ENCODE peak calls at places on chromosomes 16 and 17, in eight cellular contexts. One of them, this sample, is unnamed.

GRCh38 chr17:43021739-43022512 is at the start of gene VAT1:
- DNase-seq in ovary: peak
- DNase-seq in glutamatergic neuron: peak
- DNase-seq in RWPE2: no peak
- DNase-seq in tibial nerve: peak
- DNase-seq in stomach: peak
- DNase-seq in AG09319: no peak
- DNase-seq in gastrocnemius medialis: peak
- DNase-seq in this sample: peak

GRCh38 chr16:67760206-67760605 is 41.1 kb upstream of the GFOD2 start:
- DNase-seq in ovary: no peak
- DNase-seq in glutamatergic neuron: no peak
- DNase-seq in RWPE2: no peak
- DNase-seq in tibial nerve: no peak
- DNase-seq in stomach: no peak
- DNase-seq in AG09319: no peak
- DNase-seq in gastrocnemius medialis: peak
- DNase-seq in this sample: no peak

GRCh38 chr16:46658925-46659324 is 30.1 kb downstream of the VPS35 start:
- DNase-seq in ovary: no peak
- DNase-seq in glutamatergic neuron: no peak
- DNase-seq in RWPE2: no peak
- DNase-seq in tibial nerve: peak
- DNase-seq in stomach: no peak
- DNase-seq in AG09319: no peak
- DNase-seq in gastrocnemius medialis: peak
- DNase-seq in this sample: no peak

GRCh38 chr17:77127735-77128361 is 12.9 kb upstream of the SEC14L1 start:
- DNase-seq in ovary: no peak
- DNase-seq in glutamatergic neuron: no peak
- DNase-seq in RWPE2: no peak
- DNase-seq in tibial nerve: peak
- DNase-seq in stomach: peak
- DNase-seq in AG09319: no peak
- DNase-seq in gastrocnemius medialis: peak
- DNase-seq in this sample: no peak

GRCh38 chr16:86614699-86615098 is 36.4 kb downstream of the FOXL1 start:
- DNase-seq in ovary: no peak
- DNase-seq in glutamatergic neuron: no peak
- DNase-seq in RWPE2: no peak
- DNase-seq in tibial nerve: no peak
- DNase-seq in stomach: no peak
- DNase-seq in AG09319: no peak
- DNase-seq in gastrocnemius medialis: peak
- DNase-seq in this sample: no peak

GRCh38 chr17:58317421-58318064 is 11.1 kb downstream of the TSPOAP1 start:
- DNase-seq in ovary: no peak
- DNase-seq in glutamatergic neuron: peak
- DNase-seq in RWPE2: peak
- DNase-seq in tibial nerve: no peak
- DNase-seq in stomach: peak
- DNase-seq in AG09319: no peak
- DNase-seq in gastrocnemius medialis: no peak
- DNase-seq in this sample: peak

GRCh38 chr16:3578610-3579551 is 1.7 kb upstream of the NLRC3 start:
- DNase-seq in ovary: no peak
- DNase-seq in glutamatergic neuron: no peak
- DNase-seq in RWPE2: no peak
- DNase-seq in tibial nerve: no peak
- DNase-seq in stomach: peak
- DNase-seq in AG09319: no peak
- DNase-seq in gastrocnemius medialis: no peak
- DNase-seq in this sample: no peak

GRCh38 chr16:79843631-79844043 is 243.1 kb upstream of the MAF start:
- DNase-seq in ovary: no peak
- DNase-seq in glutamatergic neuron: no peak
- DNase-seq in RWPE2: no peak
- DNase-seq in tibial nerve: no peak
- DNase-seq in stomach: no peak
- DNase-seq in AG09319: no peak
- DNase-seq in gastrocnemius medialis: no peak
- DNase-seq in this sample: no peak

GRCh38 chr16:66689282-66689681 is 7.3 kb downstream of the CMTM4 start:
- DNase-seq in ovary: no peak
- DNase-seq in glutamatergic neuron: no peak
- DNase-seq in RWPE2: no peak
- DNase-seq in tibial nerve: no peak
- DNase-seq in stomach: no peak
- DNase-seq in AG09319: no peak
- DNase-seq in gastrocnemius medialis: no peak
- DNase-seq in this sample: no peak

GRCh38 chr17:72970246-72970645 is 122.2 kb downstream of the SLC39A11 start:
- DNase-seq in ovary: no peak
- DNase-seq in glutamatergic neuron: no peak
- DNase-seq in RWPE2: no peak
- DNase-seq in tibial nerve: no peak
- DNase-seq in stomach: no peak
- DNase-seq in AG09319: no peak
- DNase-seq in gastrocnemius medialis: no peak
- DNase-seq in this sample: no peak

GRCh38 chr16:86355538-86355937 is 154.8 kb upstream of the FOXF1 start:
- DNase-seq in ovary: no peak
- DNase-seq in glutamatergic neuron: no peak
- DNase-seq in RWPE2: no peak
- DNase-seq in tibial nerve: no peak
- DNase-seq in stomach: no peak
- DNase-seq in AG09319: peak
- DNase-seq in gastrocnemius medialis: no peak
- DNase-seq in this sample: peak

GRCh38 chr17:2853111-2853721 is 57.0 kb downstream of the RAP1GAP2 start:
- DNase-seq in ovary: no peak
- DNase-seq in glutamatergic neuron: peak
- DNase-seq in RWPE2: no peak
- DNase-seq in tibial nerve: no peak
- DNase-seq in stomach: peak
- DNase-seq in AG09319: no peak
- DNase-seq in gastrocnemius medialis: no peak
- DNase-seq in this sample: peak

GRCh38 chr17:79022507-79022991 is 1.4 kb upstream of the C1QTNF1 start:
- DNase-seq in ovary: peak
- DNase-seq in glutamatergic neuron: no peak
- DNase-seq in RWPE2: peak
- DNase-seq in tibial nerve: no peak
- DNase-seq in stomach: peak
- DNase-seq in AG09319: no peak
- DNase-seq in gastrocnemius medialis: no peak
- DNase-seq in this sample: no peak

GRCh38 chr17:81210466-81210865 is 12.3 kb downstream of the CEP131 start:
- DNase-seq in ovary: no peak
- DNase-seq in glutamatergic neuron: no peak
- DNase-seq in RWPE2: no peak
- DNase-seq in tibial nerve: no peak
- DNase-seq in stomach: no peak
- DNase-seq in AG09319: no peak
- DNase-seq in gastrocnemius medialis: no peak
- DNase-seq in this sample: no peak

GRCh38 chr16:52852978-52853377 is 199.7 kb downstream of the CHD9NB start:
- DNase-seq in ovary: no peak
- DNase-seq in glutamatergic neuron: no peak
- DNase-seq in RWPE2: no peak
- DNase-seq in tibial nerve: no peak
- DNase-seq in stomach: no peak
- DNase-seq in AG09319: no peak
- DNase-seq in gastrocnemius medialis: no peak
- DNase-seq in this sample: no peak

GRCh38 chr16:324451-325334 is 27.8 kb downstream of the AXIN1 start:
- DNase-seq in ovary: no peak
- DNase-seq in glutamatergic neuron: no peak
- DNase-seq in RWPE2: no peak
- DNase-seq in tibial nerve: no peak
- DNase-seq in stomach: no peak
- DNase-seq in AG09319: no peak
- DNase-seq in gastrocnemius medialis: no peak
- DNase-seq in this sample: no peak

DNA sequence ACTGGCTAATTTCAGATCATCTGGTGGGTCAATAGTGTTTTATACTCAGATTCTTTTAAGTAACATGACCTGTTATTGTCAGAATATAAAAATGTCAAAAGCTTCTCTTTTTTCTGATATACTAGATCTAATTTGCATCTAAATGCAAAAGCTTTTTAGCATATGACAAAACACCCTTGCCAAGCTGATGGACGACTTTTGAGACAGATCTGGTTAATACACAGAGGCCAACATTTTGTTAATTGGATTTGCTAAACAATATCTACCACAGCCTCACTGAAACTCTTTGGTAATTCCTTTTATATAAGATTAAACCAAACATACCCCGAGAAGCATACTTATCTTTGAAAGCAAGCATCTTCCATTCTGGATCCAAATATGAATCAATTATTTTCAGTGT is 10.3 kb upstream of the NOL11 start:
- DNase-seq in ovary: no peak
- DNase-seq in glutamatergic neuron: no peak
- DNase-seq in RWPE2: no peak
- DNase-seq in tibial nerve: no peak
- DNase-seq in stomach: no peak
- DNase-seq in AG09319: no peak
- DNase-seq in gastrocnemius medialis: no peak
- DNase-seq in this sample: no peak
- TF ChIP-seq CTCF in ovary: no peak
- TF ChIP-seq CTCF in glutamatergic neuron: no peak
- TF ChIP-seq CTCF in RWPE2: no peak
- TF ChIP-seq CTCF in tibial nerve: no peak
- TF ChIP-seq CTCF in stomach: no peak
- TF ChIP-seq CTCF in AG09319: no peak
- TF ChIP-seq CTCF in gastrocnemius medialis: no peak
- TF ChIP-seq CTCF in this sample: no peak

GRCh38 chr17:18904482-18904881 is 46.6 kb downstream of the PRPSAP2 start:
- DNase-seq in ovary: no peak
- DNase-seq in glutamatergic neuron: no peak
- DNase-seq in RWPE2: no peak
- DNase-seq in tibial nerve: no peak
- DNase-seq in stomach: no peak
- DNase-seq in AG09319: no peak
- DNase-seq in gastrocnemius medialis: no peak
- DNase-seq in this sample: no peak

GRCh38 chr17:18910881-18911280 is 41.1 kb upstream of the SLC5A10 start:
- DNase-seq in ovary: no peak
- DNase-seq in glutamatergic neuron: no peak
- DNase-seq in RWPE2: no peak
- DNase-seq in tibial nerve: no peak
- DNase-seq in stomach: no peak
- DNase-seq in AG09319: no peak
- DNase-seq in gastrocnemius medialis: no peak
- DNase-seq in this sample: no peak

GRCh38 chr17:18905226-18905625 is 46.7 kb upstream of the SLC5A10 start:
- DNase-seq in ovary: no peak
- DNase-seq in glutamatergic neuron: no peak
- DNase-seq in RWPE2: no peak
- DNase-seq in tibial nerve: no peak
- DNase-seq in stomach: no peak
- DNase-seq in AG09319: no peak
- DNase-seq in gastrocnemius medialis: no peak
- DNase-seq in this sample: no peak

GRCh38 chr17:18910326-18910725 is 41.6 kb upstream of the SLC5A10 start:
- DNase-seq in ovary: no peak
- DNase-seq in glutamatergic neuron: no peak
- DNase-seq in RWPE2: no peak
- DNase-seq in tibial nerve: no peak
- DNase-seq in stomach: no peak
- DNase-seq in AG09319: no peak
- DNase-seq in gastrocnemius medialis: no peak
- DNase-seq in this sample: no peak
- TF ChIP-seq CTCF in ovary: no peak
- TF ChIP-seq CTCF in glutamatergic neuron: no peak
- TF ChIP-seq CTCF in RWPE2: no peak
- TF ChIP-seq CTCF in tibial nerve: no peak
- TF ChIP-seq CTCF in stomach: no peak
- TF ChIP-seq CTCF in AG09319: no peak
- TF ChIP-seq CTCF in gastrocnemius medialis: no peak
- TF ChIP-seq CTCF in this sample: no peak

GRCh38 chr16:88287219-88287618 is 95.5 kb upstream of the ZNF469 start:
- DNase-seq in ovary: no peak
- DNase-seq in glutamatergic neuron: peak
- DNase-seq in RWPE2: no peak
- DNase-seq in tibial nerve: no peak
- DNase-seq in stomach: no peak
- DNase-seq in AG09319: no peak
- DNase-seq in gastrocnemius medialis: no peak
- DNase-seq in this sample: no peak
- TF ChIP-seq CTCF in ovary: no peak
- TF ChIP-seq CTCF in glutamatergic neuron: peak
- TF ChIP-seq CTCF in RWPE2: peak
- TF ChIP-seq CTCF in tibial nerve: peak
- TF ChIP-seq CTCF in stomach: no peak
- TF ChIP-seq CTCF in AG09319: peak
- TF ChIP-seq CTCF in gastrocnemius medialis: no peak
- TF ChIP-seq CTCF in this sample: peak

GRCh38 chr16:2228161-2228824 is 4.9 kb downstream of the E4F1 start:
- DNase-seq in ovary: no peak
- DNase-seq in glutamatergic neuron: peak
- DNase-seq in RWPE2: peak
- DNase-seq in tibial nerve: no peak
- DNase-seq in stomach: no peak
- DNase-seq in AG09319: no peak
- DNase-seq in gastrocnemius medialis: no peak
- DNase-seq in this sample: no peak

GRCh38 chr16:2226918-2227317 is 3.5 kb downstream of the E4F1 start:
- DNase-seq in ovary: no peak
- DNase-seq in glutamatergic neuron: no peak
- DNase-seq in RWPE2: no peak
- DNase-seq in tibial nerve: no peak
- DNase-seq in stomach: no peak
- DNase-seq in AG09319: no peak
- DNase-seq in gastrocnemius medialis: no peak
- DNase-seq in this sample: no peak

GRCh38 chr16:2226245-2226793 is 2.9 kb downstream of the E4F1 start:
- DNase-seq in ovary: no peak
- DNase-seq in glutamatergic neuron: no peak
- DNase-seq in RWPE2: no peak
- DNase-seq in tibial nerve: no peak
- DNase-seq in stomach: peak
- DNase-seq in AG09319: no peak
- DNase-seq in gastrocnemius medialis: no peak
- DNase-seq in this sample: no peak

GRCh38 chr16:2223375-2224182 is at the start of gene E4F1:
- DNase-seq in ovary: peak
- DNase-seq in glutamatergic neuron: peak
- DNase-seq in RWPE2: peak
- DNase-seq in tibial nerve: peak
- DNase-seq in stomach: peak
- DNase-seq in AG09319: peak
- DNase-seq in gastrocnemius medialis: peak
- DNase-seq in this sample: peak

DNA sequence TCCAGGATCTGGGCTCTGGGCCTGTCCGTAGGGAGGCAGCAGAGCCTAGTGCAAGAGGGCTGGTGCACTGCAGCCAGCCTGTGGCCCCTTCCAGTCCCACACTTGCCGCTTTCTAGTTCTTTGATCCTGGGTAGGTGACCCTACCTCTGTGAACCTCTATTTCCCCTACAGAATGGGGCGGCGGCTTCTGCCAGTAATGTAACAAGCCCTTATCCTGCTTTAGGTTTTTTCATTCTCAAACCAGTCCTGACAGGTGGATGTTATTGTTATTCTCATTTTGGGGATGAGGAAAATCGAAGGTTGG is 744 bp downstream of the E4F1 start:
- DNase-seq in ovary: no peak
- DNase-seq in glutamatergic neuron: no peak
- DNase-seq in RWPE2: no peak
- DNase-seq in tibial nerve: no peak
- DNase-seq in stomach: no peak
- DNase-seq in AG09319: no peak
- DNase-seq in gastrocnemius medialis: no peak
- DNase-seq in this sample: peak
- TF ChIP-seq CTCF in ovary: no peak
- TF ChIP-seq CTCF in glutamatergic neuron: no peak
- TF ChIP-seq CTCF in RWPE2: peak
- TF ChIP-seq CTCF in tibial nerve: no peak
- TF ChIP-seq CTCF in stomach: no peak
- TF ChIP-seq CTCF in AG09319: peak
- TF ChIP-seq CTCF in gastrocnemius medialis: peak
- TF ChIP-seq CTCF in this sample: no peak